ENCODE peak calls at places on chromosomes 6 and 20, in six cellular contexts. S, N, D, T, X and H are unnamed samples. For H3K4me1 and H3K36me3, the result is how much of the 10 kb centered on the place peaks cover.

GRCh38 chr20:61656198-61656597 is 404.1 kb downstream of the CDH4 start:
- DNase-seq in N (no peak), X (no peak), T (no peak), S (no peak), D (no peak), H (no peak)

GRCh38 chr20:57748601-57749130 is 38.9 kb upstream of the PMEPA1 start:
- DNase-seq in D (peak), N (peak), S (peak), X (peak), T (no peak), H (peak)

GRCh38 chr6:88858455-88858854 is 105.0 kb downstream of the RNGTT start:
- DNase-seq in D (no peak), T (no peak), X (no peak), S (no peak), N (no peak), H (no peak)

GRCh38 chr20:57664476-57664875 is 44.2 kb upstream of the ZBP1 start:
- DNase-seq in X (no peak), T (no peak), N (no peak), S (no peak), D (no peak), H (peak)

GRCh38 chr6:17928514-17929430 is 58.7 kb downstream of the KIF13A start:
- DNase-seq in T (no peak), D (no peak), X (no peak), S (peak), N (peak), H (no peak)

GRCh38 chr6:52389626-52390360 is 27.8 kb downstream of the PAQR8 start:
- DNase-seq in N (peak), T (peak), S (peak), X (no peak), D (no peak), H (peak)

GRCh38 chr6:78598966-78599365 is 268.4 kb upstream of the IRAK1BP1 start:
- DNase-seq in N (peak), T (no peak), D (peak), S (peak), X (no peak), H (no peak)

GRCh38 chr6:22880686-22881433 is 311.5 kb downstream of the HDGFL1 start:
- DNase-seq in T (no peak), X (peak), N (peak), D (peak), S (peak), H (no peak)

GRCh38 chr6:37137201-37137880 is 32.6 kb upstream of the PIM1 start:
- DNase-seq in D (peak), T (no peak), X (peak), N (peak), S (peak), H (peak)

DNA sequence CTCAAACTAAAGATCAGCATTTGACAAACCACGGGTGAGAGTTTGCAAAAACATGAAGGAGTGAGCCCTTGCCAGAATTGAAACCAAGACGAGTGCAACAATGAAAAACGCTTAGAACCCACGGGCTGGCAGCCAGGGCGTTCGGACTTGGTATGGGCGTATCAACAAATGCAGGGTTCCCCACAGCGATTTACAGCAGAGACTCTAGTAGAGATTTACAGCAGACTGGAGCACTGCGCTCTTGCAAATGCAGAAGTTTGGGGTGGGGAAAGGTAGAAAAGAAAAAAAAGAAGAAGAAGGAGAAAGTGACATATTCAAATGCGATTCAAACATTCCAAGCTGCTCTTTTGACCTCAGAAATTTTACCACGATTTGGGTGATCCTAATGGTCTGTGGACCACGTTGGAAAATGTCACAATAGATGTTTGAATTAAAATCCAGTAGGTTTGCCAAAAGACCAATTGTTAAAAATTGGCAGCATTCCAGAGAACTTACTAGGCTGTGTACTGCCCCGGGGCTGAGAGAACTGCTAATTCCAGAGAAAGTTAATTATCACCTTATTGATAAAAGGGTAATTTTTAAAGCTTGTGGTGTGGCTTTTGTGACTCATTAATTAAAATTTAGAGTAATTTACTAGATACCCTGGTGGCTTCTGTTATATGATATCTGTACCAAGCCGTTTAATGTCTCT is 3.4 kb downstream of the SCML4 start:
- DNase-seq in X (no peak), N (no peak), T (no peak), S (no peak), D (peak), H (peak)
- H3K4me3 ChIP-seq in X (no peak), N (no peak), T (no peak), S (peak), D (no peak), H (peak)

GRCh38 chr20:47334022-47334551 is 22.4 kb downstream of the ZMYND8 start:
- DNase-seq in S (peak), N (peak), D (no peak), T (no peak), X (no peak), H (no peak)

GRCh38 chr20:47337413-47337812 is 19.1 kb downstream of the ZMYND8 start:
- DNase-seq in X (no peak), T (no peak), S (no peak), D (no peak), N (no peak), H (no peak)

GRCh38 chr20:47335251-47336012 is 21.1 kb downstream of the ZMYND8 start:
- DNase-seq in X (no peak), S (no peak), D (no peak), N (no peak), T (no peak), H (no peak)

GRCh38 chr20:47336013-47336754 is 20.3 kb downstream of the ZMYND8 start:
- DNase-seq in T (no peak), S (peak), N (no peak), D (no peak), X (no peak), H (no peak)

GRCh38 chr20:47338131-47338628 is 18.3 kb downstream of the ZMYND8 start:
- DNase-seq in S (no peak), N (no peak), X (no peak), D (no peak), T (peak), H (no peak)
- H3K4me1 ChIP-seq in S (under half), N (under half), X (under half), D (under half), T (under half), H (under half)

GRCh38 chr20:37193821-37194220 is 14.5 kb upstream of the MROH8 start:
- DNase-seq in N (no peak), D (no peak), T (no peak), S (no peak), X (no peak), H (no peak)
- H3K36me3 ChIP-seq in N (under half), D (under half), T (half or more), S (under half), X (under half), H (half or more)

DNA sequence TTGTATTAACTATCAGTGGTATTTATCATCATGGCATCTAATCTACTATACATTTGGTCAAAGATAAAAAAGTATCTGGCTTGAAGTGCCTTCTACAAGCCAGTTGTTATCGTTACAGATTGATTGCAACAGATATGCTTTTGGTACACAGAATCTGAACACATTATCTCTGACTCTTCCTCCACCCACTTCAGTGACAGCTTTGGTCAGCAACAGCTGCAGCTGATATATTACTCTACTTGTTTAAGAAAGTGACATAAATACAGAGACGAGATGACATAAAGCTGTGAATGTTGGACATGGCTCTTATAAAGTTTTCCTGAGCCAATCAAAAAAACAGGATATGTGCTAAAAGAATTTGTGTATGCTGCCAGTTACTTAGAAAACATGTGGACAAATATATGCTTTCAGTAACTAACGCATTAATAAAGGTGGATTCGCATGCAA is 77.6 kb downstream of the HIVEP2 start:
- DNase-seq in S (peak), D (no peak), T (no peak), X (no peak), N (no peak), H (no peak)
- H3K4me3 ChIP-seq in S (no peak), D (no peak), T (no peak), X (no peak), N (no peak), H (no peak)

DNA sequence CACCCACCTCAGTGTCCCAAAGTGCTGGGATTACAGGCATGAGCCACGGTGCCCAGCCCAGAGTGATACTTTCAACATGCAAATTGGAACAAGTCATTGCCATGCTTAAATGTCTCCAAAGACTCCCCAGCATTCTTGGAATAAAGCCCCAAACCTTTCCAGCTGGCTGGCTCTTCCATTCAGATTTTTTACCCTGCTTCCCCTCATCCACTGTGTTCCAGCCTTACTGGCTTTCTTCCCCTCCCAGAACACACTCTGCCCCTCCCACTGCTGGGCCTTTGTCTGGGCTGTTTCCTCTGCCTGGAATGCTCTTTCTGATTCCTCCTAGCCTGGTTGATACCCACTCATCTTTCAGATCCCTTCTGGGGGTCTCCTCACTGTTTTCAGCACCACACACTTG is 40.1 kb upstream of the NNAT start:
- DNase-seq in T (no peak), D (peak), X (no peak), N (no peak), S (no peak), H (no peak)
- H3K4me1 ChIP-seq in T (under half), D (under half), X (under half), N (under half), S (under half), H (under half)